ENCODE peak calls at places on chromosome 1, in ten cellular contexts. T is transverse colon, Q is suprapubic skin, P is tibial nerve, R is GM12878, Z is esophagus muscularis mucosa, E is A549, N is stomach, C is upper lobe of left lung, I is ovary. K is an unnamed sample.

GRCh38 chr1:9039761-9040658 is 13.8 kb upstream of the SLC2A7 start:
- DNase-seq in T (no peak), Q (no peak), P (no peak), R (no peak), Z (no peak), E (no peak), N (no peak), C (peak; percentile 79), I (no peak), K (no peak)

GRCh38 chr1:46812065-46812750 is 13.4 kb downstream of the CYP4B1 start:
- DNase-seq in T (no peak), Q (no peak), P (no peak), R (no peak), Z (peak; percentile 66), E (no peak), N (no peak), C (no peak), I (no peak), K (no peak)

GRCh38 chr1:19206947-19207346 is 3.1 kb downstream of the UBR4 start:
- DNase-seq in T (no peak), Q (no peak), P (no peak), R (no peak), Z (no peak), E (no peak), N (no peak), C (no peak), I (no peak), K (no peak)

GRCh38 chr1:234643111-234643849 is 33.3 kb upstream of the IRF2BP2 start:
- DNase-seq in T (peak; percentile 63), Q (no peak), P (no peak), R (no peak), Z (no peak), E (no peak), N (peak; percentile 77), C (peak; percentile 74), I (no peak), K (no peak)

GRCh38 chr1:66044912-66045311 is 252.2 kb downstream of the PDE4B start:
- DNase-seq in T (no peak), Q (no peak), P (no peak), R (no peak), Z (no peak), E (no peak), N (no peak), C (no peak), I (no peak), K (no peak)

GRCh38 chr1:230680300-230681025 is 33.5 kb downstream of the AGT start:
- DNase-seq in T (no peak), Q (no peak), P (no peak), R (no peak), Z (no peak), E (no peak), N (no peak), C (no peak), I (no peak), K (no peak)

GRCh38 chr1:247456024-247456423 is 1.9 kb downstream of the OR2B11 start:
- DNase-seq in T (no peak), Q (no peak), P (no peak), R (no peak), Z (peak; percentile 26), E (no peak), N (no peak), C (no peak), I (no peak), K (no peak)

GRCh38 chr1:226677121-226678020 is 61.7 kb downstream of the ITPKB start:
- DNase-seq in T (peak; percentile 79), Q (peak; percentile 95), P (peak; percentile 89), R (no peak), Z (peak; percentile 98), E (peak; percentile 29), N (peak; percentile 57), C (no peak), I (peak; percentile 83), K (peak; percentile 97)

GRCh38 chr1:33234131-33234530 is 22.2 kb upstream of the ZNF362 start:
- DNase-seq in T (no peak), Q (no peak), P (no peak), R (no peak), Z (no peak), E (no peak), N (no peak), C (no peak), I (no peak), K (no peak)

GRCh38 chr1:114345930-114346479 is 165.0 kb downstream of the TRIM33 start:
- DNase-seq in T (no peak), Q (peak; percentile 68), P (no peak), R (no peak), Z (peak; percentile 87), E (peak; percentile 18), N (no peak), C (peak; percentile 78), I (peak; percentile 71), K (peak; percentile 71)

GRCh38 chr1:77776007-77776725 is 3.3 kb upstream of the MIGA1 start:
- DNase-seq in T (no peak), Q (no peak), P (no peak), R (no peak), Z (no peak), E (no peak), N (no peak), C (no peak), I (no peak), K (no peak)

GRCh38 chr1:97145321-97145956 is 423.9 kb downstream of the PTBP2 start:
- DNase-seq in T (no peak), Q (no peak), P (no peak), R (no peak), Z (no peak), E (no peak), N (no peak), C (no peak), I (no peak), K (no peak)

GRCh38 chr1:233349137-233349536 is 21.6 kb downstream of the MAP3K21 start:
- DNase-seq in T (no peak), Q (no peak), P (no peak), R (no peak), Z (no peak), E (no peak), N (no peak), C (no peak), I (no peak), K (no peak)

GRCh38 chr1:9573723-9574122 is 15.0 kb upstream of the TMEM201 start:
- DNase-seq in T (no peak), Q (no peak), P (no peak), R (no peak), Z (no peak), E (no peak), N (no peak), C (no peak), I (no peak), K (no peak)

GRCh38 chr1:235416662-235417049 is 49.4 kb downstream of the TBCE start:
- DNase-seq in T (no peak), Q (no peak), P (no peak), R (no peak), Z (no peak), E (no peak), N (no peak), C (no peak), I (no peak), K (no peak)

DNA sequence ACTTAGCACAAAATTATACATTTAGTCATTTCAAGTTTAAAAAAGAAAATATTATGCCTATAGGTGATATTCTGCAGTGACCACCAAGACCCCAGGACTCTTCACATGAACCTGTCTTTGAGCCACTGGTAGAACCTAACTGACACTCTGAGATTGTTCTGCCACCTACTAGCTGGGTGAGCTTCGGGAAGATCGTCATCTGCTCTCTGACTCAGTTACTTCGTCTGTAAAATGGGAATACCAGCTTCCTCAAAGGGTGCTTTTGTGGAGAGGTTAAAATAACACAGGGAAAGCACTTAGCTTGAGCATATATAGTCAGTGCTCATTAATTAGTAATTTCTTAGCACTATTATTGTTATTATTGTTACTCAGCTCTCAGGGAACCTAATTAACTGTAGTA is 228.5 kb upstream of the JUN start:
- DNase-seq in T (no peak), Q (no peak), P (no peak), R (no peak), Z (no peak), E (no peak), N (no peak), C (no peak), I (no peak), K (no peak)
- H3K4me1 ChIP-seq in T (peaks cover 38% of the 10 kb centered on the region), Q (peaks cover 34% of the 10 kb centered on the region), P (no peaks in the 10 kb centered on the region), R (peaks cover 52% of the 10 kb centered on the region), Z (peaks cover 30% of the 10 kb centered on the region), E (peaks cover 10% of the 10 kb centered on the region), N (peaks cover 40% of the 10 kb centered on the region), C (peaks cover 14% of the 10 kb centered on the region), I (peaks cover 15% of the 10 kb centered on the region), K (peaks cover 37% of the 10 kb centered on the region)

GRCh38 chr1:212291505-212292134 is 6.4 kb downstream of the PPP2R5A start:
- DNase-seq in T (no peak), Q (no peak), P (no peak), R (no peak), Z (no peak), E (peak; percentile 66), N (no peak), C (no peak), I (no peak), K (no peak)
- TF ChIP-seq EP300 in T (no peak), Q (no peak), P (no peak), R (no peak), Z (no peak), E (no peak), N (no peak), C (no peak), I (no peak), K (no peak)

DNA sequence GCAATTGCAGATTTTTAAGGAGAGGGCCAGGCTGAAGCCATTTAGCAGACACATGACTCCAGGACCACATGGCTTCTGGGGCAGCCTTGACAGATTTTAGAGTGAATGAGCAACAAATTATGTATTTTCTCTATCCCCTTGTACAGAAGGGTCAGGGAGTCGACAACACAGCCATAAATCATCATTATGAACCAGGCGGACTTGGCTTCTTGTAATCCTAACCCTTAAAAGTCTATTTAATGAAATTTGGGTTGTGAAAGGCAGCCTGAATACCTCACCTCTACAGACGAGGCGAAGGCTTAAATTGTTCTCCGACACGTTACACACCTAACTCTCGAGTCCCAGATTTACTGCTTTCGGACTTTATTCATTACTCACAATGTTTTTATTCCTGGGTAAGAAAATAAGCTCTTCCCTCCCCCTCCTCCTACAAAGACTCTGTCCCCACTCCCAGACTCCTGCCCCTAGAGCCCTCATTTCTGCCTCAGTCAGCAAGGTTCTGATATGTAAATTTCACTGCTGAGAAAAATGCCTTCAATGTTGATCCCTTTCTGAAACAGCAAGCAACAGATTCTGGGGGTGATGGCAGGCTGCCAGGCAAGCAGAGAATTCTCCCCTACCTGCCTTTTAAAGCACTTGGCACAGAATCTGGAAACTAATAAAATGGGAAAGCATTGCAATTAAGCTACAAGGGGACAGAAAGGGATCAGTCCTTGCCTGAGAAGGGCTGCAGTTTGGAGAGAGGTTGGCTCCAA is 51.6 kb downstream of the PLPP3 start:
- DNase-seq in T (peak; percentile 33), Q (no peak), P (no peak), R (no peak), Z (no peak), E (no peak), N (no peak), C (no peak), I (peak; percentile 62), K (no peak)
- H3K27ac ChIP-seq in T (peak overlapping the region; percentile 46), Q (no peak overlapping the region), P (no peak overlapping the region), R (no peak overlapping the region), Z (no peak overlapping the region), E (no peak overlapping the region), N (peak overlapping the region; percentile 21), C (no peak overlapping the region), I (no peak overlapping the region), K (no peak overlapping the region)

DNA sequence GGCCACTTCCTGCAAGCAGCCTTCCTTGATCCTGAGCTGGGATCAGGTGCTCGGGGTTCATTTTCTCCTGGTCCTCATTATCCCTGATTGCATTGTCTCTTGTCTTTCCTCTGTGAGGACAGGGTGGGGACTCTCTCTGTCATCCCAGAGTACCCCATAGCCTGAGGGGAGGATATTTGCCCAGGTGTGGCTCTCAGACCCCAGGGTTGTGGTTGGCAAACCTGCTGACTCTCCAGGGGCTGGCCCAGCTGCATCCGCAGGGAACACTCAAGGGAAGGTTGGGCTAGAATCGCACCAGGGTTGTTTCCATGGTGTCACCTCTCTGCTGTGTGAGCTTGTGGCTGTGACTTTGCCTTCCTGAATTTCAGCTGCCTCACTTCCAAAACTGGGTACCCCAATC is 276.8 kb upstream of the C1orf174 start:
- DNase-seq in T (no peak), Q (no peak), P (no peak), R (no peak), Z (peak; percentile 84), E (no peak), N (no peak), C (no peak), I (no peak), K (no peak)
- H3K4me1 ChIP-seq in T (no peaks in the 10 kb centered on the region), Q (no peaks in the 10 kb centered on the region), P (no peaks in the 10 kb centered on the region), R (no peaks in the 10 kb centered on the region), Z (no peaks in the 10 kb centered on the region), E (no peaks in the 10 kb centered on the region), N (no peaks in the 10 kb centered on the region), C (no peaks in the 10 kb centered on the region), I (no peaks in the 10 kb centered on the region), K (no peaks in the 10 kb centered on the region)

K was measured in sigmoid colon.